ENCODE peak calls at places on chromosomes 4 and X, in six cellular contexts. Q, T, V, A, L and Z are unnamed samples.

GRCh38 chr4:159178147-159178541 is 75.3 kb downstream of the RAPGEF2 start:
- DNase-seq in T (no peak), A (no peak), Q (no peak), V (peak), L (peak), Z (peak)

GRCh38 chr4:158176108-158176507 is 3.3 kb upstream of the GASK1B start:
- DNase-seq in A (no peak), L (peak), T (no peak), V (no peak), Q (peak), Z (peak)

GRCh38 chr4:151226004-151226932 is 50.7 kb upstream of the PRSS48 start:
- DNase-seq in L (peak), Q (peak), A (no peak), V (peak), T (no peak), Z (peak)

GRCh38 chr4:6909113-6909969 is at the start of gene TBC1D14:
- DNase-seq in V (peak), L (peak), Q (peak), A (peak), T (peak), Z (peak)

GRCh38 chr4:150782921-150783320 is 201.0 kb downstream of the MAB21L2 start:
- DNase-seq in L (peak), T (no peak), A (no peak), V (peak), Q (peak), Z (no peak)

GRCh38 chr4:156889616-156890594 is 81.7 kb downstream of the PDGFC start:
- DNase-seq in L (peak), T (no peak), Q (no peak), A (no peak), V (peak), Z (peak)

GRCh38 chr4:183287309-183287659 is 32.8 kb downstream of the CLDN22 start:
- DNase-seq in T (no peak), A (no peak), Q (no peak), V (no peak), L (no peak), Z (no peak)

GRCh38 chr4:106746451-106746850 is 289.7 kb downstream of the DKK2 start:
- DNase-seq in A (no peak), L (no peak), T (no peak), V (peak), Q (no peak), Z (no peak)

GRCh38 chr4:13415068-13415785 is 68.9 kb downstream of the RAB28 start:
- DNase-seq in Q (no peak), A (no peak), V (no peak), T (peak), L (no peak), Z (no peak)

GRCh38 chrX:38973327-38973726 is 172.1 kb downstream of the MID1IP1 start:
- DNase-seq in Q (peak), T (no peak), V (peak), L (peak), A (no peak), Z (peak)

GRCh38 chr4:128006592-128006991 is 41.4 kb downstream of the ABHD18 start:
- DNase-seq in T (no peak), V (peak), L (peak), Q (no peak), A (no peak), Z (peak)

GRCh38 chr4:72896515-72896914 is 173.0 kb downstream of the COX18 start:
- DNase-seq in V (peak), T (no peak), A (no peak), L (peak), Q (peak), Z (peak)

GRCh38 chrX:8738588-8739189 is 6.8 kb upstream of the ANOS1 start:
- DNase-seq in V (peak), L (peak), A (no peak), T (no peak), Q (peak), Z (peak)

GRCh38 chr4:140229881-140230280 is 75.9 kb upstream of the MAML3 start:
- DNase-seq in L (no peak), V (no peak), T (no peak), Q (no peak), A (no peak), Z (no peak)

GRCh38 chr4:98055800-98056501 is 87.3 kb downstream of the STPG2 start:
- DNase-seq in A (no peak), Q (peak), L (no peak), V (no peak), T (peak), Z (peak)

GRCh38 chr4:92021203-92021602 is 282.6 kb upstream of the GRID2 start:
- DNase-seq in Q (no peak), L (no peak), T (no peak), A (no peak), V (no peak), Z (no peak)

GRCh38 chr4:184430163-184430562 is 44.2 kb downstream of the IRF2 start:
- DNase-seq in T (no peak), Q (peak), A (no peak), V (no peak), L (no peak), Z (no peak)

GRCh38 chr4:184434021-184434420 is 40.3 kb downstream of the IRF2 start:
- DNase-seq in T (no peak), A (no peak), Q (no peak), L (no peak), V (no peak), Z (no peak)

GRCh38 chr4:184434496-184435066 is 39.8 kb downstream of the IRF2 start:
- DNase-seq in T (no peak), Q (no peak), V (no peak), A (no peak), L (no peak), Z (no peak)

GRCh38 chr4:184432127-184432922 is 42.0 kb downstream of the IRF2 start:
- DNase-seq in A (no peak), V (no peak), L (no peak), T (no peak), Q (no peak), Z (no peak)

GRCh38 chr4:184433258-184433892 is 41.0 kb downstream of the IRF2 start:
- DNase-seq in A (no peak), T (no peak), L (peak), Q (no peak), V (no peak), Z (peak)
- H2AK5ac ChIP-seq in A (no peak), T (no peak), L (peak), Q (no peak), V (no peak), Z (no peak)

GRCh38 chr4:139017861-139018260 is 2.3 kb downstream of the NOCT start:
- DNase-seq in V (no peak), A (no peak), Q (no peak), L (no peak), T (no peak), Z (no peak)

GRCh38 chr4:139018501-139018900 is 2.9 kb downstream of the NOCT start:
- DNase-seq in T (no peak), L (peak), Q (no peak), A (no peak), V (no peak), Z (no peak)

GRCh38 chr4:139015948-139016451 is 419 bp downstream of the NOCT start:
- DNase-seq in Q (peak), V (peak), T (no peak), L (peak), A (no peak), Z (no peak)

GRCh38 chr4:139020384-139020783 is 4.8 kb downstream of the NOCT start:
- DNase-seq in L (no peak), V (no peak), T (peak), Q (peak), A (no peak), Z (no peak)

GRCh38 chr4:139018971-139019758 is 3.6 kb downstream of the NOCT start:
- DNase-seq in Q (no peak), A (no peak), V (no peak), T (no peak), L (peak), Z (no peak)
- H4K8ac ChIP-seq in Q (no peak), A (no peak), V (peak), T (no peak), L (no peak), Z (no peak)

GRCh38 chr4:1400861-1401408 is 5.3 kb downstream of the NKX1-1 start:
- DNase-seq in V (no peak), Q (no peak), T (no peak), L (no peak), A (no peak), Z (no peak)

GRCh38 chr4:1403177-1403583 is 3.1 kb downstream of the NKX1-1 start:
- DNase-seq in Q (no peak), A (no peak), V (no peak), L (no peak), T (peak), Z (no peak)

GRCh38 chr4:1402516-1403101 is 3.6 kb downstream of the NKX1-1 start:
- DNase-seq in T (peak), V (no peak), L (no peak), Q (no peak), A (no peak), Z (no peak)

GRCh38 chr4:1401409-1402020 is 4.7 kb downstream of the NKX1-1 start:
- DNase-seq in Q (no peak), V (no peak), L (no peak), A (no peak), T (peak), Z (no peak)

DNA sequence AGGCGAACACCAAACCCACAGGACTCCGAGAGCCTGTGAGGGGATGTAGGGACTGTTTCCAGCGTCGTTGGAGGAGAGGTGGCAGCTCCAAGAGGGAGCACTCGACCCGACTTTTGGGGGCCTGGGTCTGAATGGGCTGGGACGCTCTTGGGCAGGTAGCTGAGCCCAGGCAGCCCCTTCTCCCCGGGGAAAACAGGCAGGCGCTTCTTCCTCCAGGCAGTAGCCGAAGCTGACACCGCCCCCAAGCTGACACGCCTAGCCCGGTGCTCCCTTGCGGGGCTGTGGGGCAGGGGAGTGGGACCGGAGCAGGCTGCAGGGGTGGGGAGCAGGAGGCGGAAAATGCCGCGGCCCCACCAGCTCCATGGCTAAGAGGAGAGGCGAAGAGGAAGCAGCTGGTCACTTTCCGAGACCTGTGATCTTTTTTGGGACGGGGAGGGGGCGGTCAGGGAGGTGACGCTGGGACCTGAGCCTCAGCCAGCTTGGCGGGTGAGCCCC is 4.2 kb downstream of the NKX1-1 start:
- DNase-seq in A (no peak), L (no peak), T (peak), V (no peak), Q (no peak), Z (no peak)
- H2AK5ac ChIP-seq in A (peak), L (no peak), T (no peak), V (no peak), Q (no peak), Z (no peak)

DNA sequence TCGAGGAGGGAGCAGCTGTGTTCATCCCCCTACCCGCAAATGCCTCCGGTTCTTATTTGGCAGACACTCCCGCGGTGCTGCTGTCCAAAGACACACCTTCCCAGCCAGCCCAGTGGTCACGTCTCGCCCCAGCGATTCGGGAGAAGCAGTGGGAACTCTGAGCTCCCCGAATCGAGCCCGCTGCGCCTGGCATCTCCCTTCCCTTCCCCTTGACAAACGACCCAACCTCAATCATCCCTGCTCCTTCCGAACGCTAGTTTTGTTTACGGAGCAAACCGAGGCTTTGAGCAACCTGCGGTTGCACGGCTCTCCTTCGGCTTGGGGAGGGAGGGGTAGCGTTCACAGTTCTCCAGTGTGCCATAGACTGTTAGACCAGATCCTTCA is 299 bp upstream of the FRMPD4 start:
- DNase-seq in Q (no peak), V (no peak), T (peak), A (no peak), L (no peak), Z (no peak)
- H4K8ac ChIP-seq in Q (no peak), V (no peak), T (no peak), A (no peak), L (peak), Z (peak)

DNA sequence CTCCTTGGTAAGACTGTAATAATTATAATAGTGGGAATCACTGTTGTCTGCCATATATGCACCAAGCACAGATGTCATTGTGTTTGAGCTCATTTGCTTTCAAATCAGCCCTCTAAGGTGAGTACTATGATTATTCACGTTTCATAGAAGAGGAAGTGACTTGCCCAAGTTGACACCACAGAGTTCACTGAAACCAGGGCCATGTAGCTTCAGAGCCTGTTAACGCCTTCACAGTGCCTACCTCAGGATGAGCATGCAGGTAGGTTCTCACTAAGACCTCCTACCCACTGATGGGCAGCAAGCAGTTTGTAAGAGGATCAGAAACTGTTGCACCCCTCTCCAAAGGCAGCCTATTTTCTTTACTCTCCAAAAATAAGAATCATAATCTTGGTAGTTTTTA is 27.4 kb downstream of the TMPRSS11A start:
- DNase-seq in L (no peak), Q (no peak), T (no peak), V (no peak), A (no peak), Z (no peak)
- H2AK5ac ChIP-seq in L (no peak), Q (no peak), T (no peak), V (no peak), A (no peak), Z (no peak)

DNA sequence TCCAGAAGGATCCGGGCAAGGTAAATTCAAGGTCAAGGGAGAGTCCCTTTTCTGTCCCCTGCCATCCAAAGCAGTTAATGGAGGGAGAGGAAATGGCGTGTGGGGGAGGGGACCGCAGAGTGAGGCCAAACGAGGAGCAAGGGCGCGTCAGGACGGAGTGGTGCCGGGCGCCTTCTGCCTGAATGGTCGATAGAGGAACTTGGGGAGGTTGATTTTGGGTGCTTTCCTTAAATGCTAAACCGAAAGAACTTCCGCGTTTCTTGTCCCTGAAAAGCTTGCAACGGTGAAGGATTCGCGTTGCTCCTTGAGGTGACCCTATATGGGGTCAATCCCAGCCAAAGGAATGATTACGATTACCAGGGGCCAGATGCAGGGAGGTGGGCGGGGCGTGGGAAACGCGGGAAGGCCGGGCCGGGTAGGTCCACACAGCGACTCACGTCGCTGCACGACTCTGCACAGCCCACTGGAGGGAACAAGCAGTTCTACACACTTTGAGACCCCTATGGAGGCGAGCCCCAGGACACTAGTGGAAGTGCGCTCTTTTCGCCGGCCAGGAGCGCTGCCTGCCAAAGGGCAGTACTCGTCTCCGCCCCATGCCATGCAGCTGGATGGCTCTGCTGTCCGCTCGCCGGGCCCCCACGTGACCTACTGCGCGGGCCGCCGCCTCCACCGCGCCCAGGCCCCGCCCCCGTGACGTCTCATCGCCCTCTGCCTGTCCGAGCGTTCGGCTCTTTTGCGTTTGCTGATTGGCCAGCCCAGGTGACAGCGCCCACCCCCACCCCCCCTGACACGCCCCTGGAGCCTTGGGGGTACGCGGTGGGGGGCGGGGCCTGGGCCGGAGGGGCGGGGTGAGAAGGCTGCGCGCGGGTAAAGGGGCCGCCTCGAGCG is 452 bp upstream of the GK start:
- DNase-seq in L (peak), V (peak), T (peak), A (peak), Q (peak), Z (peak)
- H4K8ac ChIP-seq in L (peak), V (no peak), T (no peak), A (no peak), Q (no peak), Z (peak)